ENCODE peak calls at places on chromosome 13, in seven cellular contexts. A is stimulated activated CD4-positive, alpha-beta T cell treated with anti-CD3 and anti-CD28 coated beads, Interleukin-15, amount 100 ng/mL, for 1 hour; M is C1 segment of cervical spinal cord; L is stimulated activated CD8-positive, alpha-beta memory T cell treated with anti-CD3 and anti-CD28 coated beads, Interleukin-7, amount 100 ng/mL, for 1 hour; G is mucosa of descending colon; F is SW480; J is cerebellum. I is an unnamed sample.

GRCh38 chr13:32125221-32125621 is 93.6 kb downstream of the FRY start:
- DNase-seq in F (no peak), A (no peak), M (no peak), L (no peak), J (no peak), G (no peak), I (no peak)

GRCh38 chr13:75986818-75987217 is 350.7 kb downstream of the LMO7 start:
- DNase-seq in A (no peak), F (no peak), J (no peak), G (no peak), L (no peak), M (no peak), I (no peak)

GRCh38 chr13:45540864-45541263 is 74.7 kb downstream of the ERICH6B start:
- DNase-seq in M (no peak), J (no peak), F (no peak), A (no peak), G (no peak), L (no peak), I (no peak)

GRCh38 chr13:50494110-50494509 is 349.4 kb downstream of the DLEU7 start:
- DNase-seq in M (no peak), A (no peak), G (no peak), J (no peak), L (no peak), F (no peak), I (no peak)

GRCh38 chr13:34577051-34577450 is 365.0 kb upstream of the NBEA start:
- DNase-seq in J (no peak), A (no peak), M (no peak), F (peak), G (no peak), L (no peak), I (no peak)

GRCh38 chr13:50417597-50417996 is 402.4 kb downstream of the KCNRG start:
- DNase-seq in G (no peak), M (no peak), L (no peak), F (no peak), J (no peak), A (no peak), I (no peak)

GRCh38 chr13:49302222-49302621 is 54.5 kb downstream of the CDADC1 start:
- DNase-seq in G (no peak), A (no peak), M (no peak), F (no peak), L (no peak), J (no peak), I (no peak)

GRCh38 chr13:43009506-43009905 is 13.9 kb upstream of the DNAJC15 start:
- DNase-seq in F (no peak), L (no peak), A (no peak), M (no peak), J (no peak), G (no peak), I (no peak)

GRCh38 chr13:61370520-61370919 is 45.1 kb downstream of the PCDH20 start:
- DNase-seq in F (no peak), A (no peak), M (no peak), J (no peak), G (no peak), L (no peak), I (no peak)

I was measured in globus pallidus.